ENCODE peak calls at places on chromosomes 2 and 18, in seven cellular contexts. M is mammary epithelial cell; O is tibial artery; T is endothelial cell of umbilical vein; P is activated effector memory CD4-positive, alpha-beta T cell treated with anti-CD3 and anti-CD28 coated beads, Interleukin-2, amount 50 U/mL, for 16 hours; E is mesendoderm; Y is cardiac septum. B is an unnamed sample.

GRCh38 chr2:28045676-28046351 is 155.3 kb downstream of the BABAM2 start:
- DNase-seq in M (no peak), O (no peak), T (no peak), P (no peak), E (no peak), Y (no peak), B (no peak)

GRCh38 chr2:170493698-170494097 is 221.4 kb upstream of the SP5 start:
- DNase-seq in M (no peak), O (no peak), T (no peak), P (no peak), E (no peak), Y (no peak), B (no peak)

GRCh38 chr2:195318440-195319111 is 338.4 kb upstream of the SLC39A10 start:
- DNase-seq in M (peak), O (no peak), T (peak), P (no peak), E (peak), Y (no peak), B (peak)

GRCh38 chr2:157158111-157158510 is 99.4 kb upstream of the GALNT5 start:
- DNase-seq in M (peak), O (no peak), T (peak), P (no peak), E (no peak), Y (no peak), B (peak)

GRCh38 chr2:65491381-65491903 is 59.0 kb upstream of the SPRED2 start:
- DNase-seq in M (peak), O (no peak), T (peak), P (no peak), E (no peak), Y (no peak), B (peak)

GRCh38 chr2:240818543-240819403 is 1.2 kb downstream of the KIF1A start:
- DNase-seq in M (no peak), O (no peak), T (no peak), P (peak), E (peak), Y (peak), B (no peak)

GRCh38 chr18:55586841-55587240 is 1.2 kb downstream of the TCF4 start:
- DNase-seq in M (no peak), O (no peak), T (peak), P (no peak), E (peak), Y (no peak), B (peak)

GRCh38 chr18:63953811-63954210 is 4.7 kb downstream of the HMSD start:
- DNase-seq in M (no peak), O (no peak), T (no peak), P (no peak), E (no peak), Y (no peak), B (no peak)

GRCh38 chr18:73199151-73199550 is 331.4 kb upstream of the NETO1 start:
- DNase-seq in M (peak), O (no peak), T (no peak), P (no peak), E (no peak), Y (no peak), B (no peak)

GRCh38 chr18:6934859-6935258 is 182.7 kb downstream of the LAMA1 start:
- DNase-seq in M (no peak), O (no peak), T (no peak), P (no peak), E (no peak), Y (no peak), B (no peak)

GRCh38 chr2:235234711-235235110 is 259.1 kb upstream of the AGAP1 start:
- DNase-seq in M (no peak), O (no peak), T (no peak), P (no peak), E (no peak), Y (no peak), B (no peak)

B was measured in dermis blood vessel endothelial cell.